ENCODE peak calls at places on chromosomes 7 and 10, in ten cellular contexts. One of them, this sample, is unnamed.

GRCh38 chr10:51585742-51586141 is 113.7 kb downstream of the CSTF2T start:
- DNase-seq in fibroblast of the aortic adventitia: no peak
- DNase-seq in HS-5: no peak
- DNase-seq in nephron progenitor cell: no peak
- DNase-seq in stimulated activated naive CD8-positive, alpha-beta T cell treated with anti-CD3 and anti-CD28 coated beads, Interleukin-15, Interleukin-2, amounts not matched to agents 100 U/mL and 50 U/mL, for 24 hours: no peak
- DNase-seq in stomach: no peak
- DNase-seq in body of pancreas: no peak
- DNase-seq in stimulated activated CD4-positive, alpha-beta T cell treated with anti-CD3 and anti-CD28 coated beads, Interleukin-1b, Interleukin-23, amount 100 ng/mL, for 24 hours: no peak
- DNase-seq in stimulated activated CD8-positive, alpha-beta memory T cell treated with anti-CD3 and anti-CD28 coated beads, Interleukin-2, amount 100 ng/mL, for 48 hours: no peak
- DNase-seq in fibroblast of mammary gland: no peak
- DNase-seq in this sample: no peak

GRCh38 chr10:78787095-78787494 is 281.7 kb upstream of the ZMIZ1 start:
- DNase-seq in fibroblast of the aortic adventitia: peak; percentile 51
- DNase-seq in HS-5: no peak
- DNase-seq in nephron progenitor cell: no peak
- DNase-seq in stimulated activated naive CD8-positive, alpha-beta T cell treated with anti-CD3 and anti-CD28 coated beads, Interleukin-15, Interleukin-2, amounts not matched to agents 100 U/mL and 50 U/mL, for 24 hours: no peak
- DNase-seq in stomach: no peak
- DNase-seq in body of pancreas: no peak
- DNase-seq in stimulated activated CD4-positive, alpha-beta T cell treated with anti-CD3 and anti-CD28 coated beads, Interleukin-1b, Interleukin-23, amount 100 ng/mL, for 24 hours: no peak
- DNase-seq in stimulated activated CD8-positive, alpha-beta memory T cell treated with anti-CD3 and anti-CD28 coated beads, Interleukin-2, amount 100 ng/mL, for 48 hours: no peak
- DNase-seq in fibroblast of mammary gland: no peak
- DNase-seq in this sample: no peak

GRCh38 chr10:22491931-22492615 is 146.8 kb downstream of the SPAG6 start:
- DNase-seq in fibroblast of the aortic adventitia: no peak
- DNase-seq in HS-5: no peak
- DNase-seq in nephron progenitor cell: no peak
- DNase-seq in stimulated activated naive CD8-positive, alpha-beta T cell treated with anti-CD3 and anti-CD28 coated beads, Interleukin-15, Interleukin-2, amounts not matched to agents 100 U/mL and 50 U/mL, for 24 hours: peak; percentile 30
- DNase-seq in stomach: no peak
- DNase-seq in body of pancreas: no peak
- DNase-seq in stimulated activated CD4-positive, alpha-beta T cell treated with anti-CD3 and anti-CD28 coated beads, Interleukin-1b, Interleukin-23, amount 100 ng/mL, for 24 hours: no peak
- DNase-seq in stimulated activated CD8-positive, alpha-beta memory T cell treated with anti-CD3 and anti-CD28 coated beads, Interleukin-2, amount 100 ng/mL, for 48 hours: no peak
- DNase-seq in fibroblast of mammary gland: no peak
- DNase-seq in this sample: no peak

GRCh38 chr7:73682745-73683055 is 553 bp downstream of the DNAJC30 start:
- DNase-seq in fibroblast of the aortic adventitia: no peak
- DNase-seq in HS-5: no peak
- DNase-seq in nephron progenitor cell: no peak
- DNase-seq in stimulated activated naive CD8-positive, alpha-beta T cell treated with anti-CD3 and anti-CD28 coated beads, Interleukin-15, Interleukin-2, amounts not matched to agents 100 U/mL and 50 U/mL, for 24 hours: peak; percentile 30
- DNase-seq in stomach: no peak
- DNase-seq in body of pancreas: no peak
- DNase-seq in stimulated activated CD4-positive, alpha-beta T cell treated with anti-CD3 and anti-CD28 coated beads, Interleukin-1b, Interleukin-23, amount 100 ng/mL, for 24 hours: no peak
- DNase-seq in stimulated activated CD8-positive, alpha-beta memory T cell treated with anti-CD3 and anti-CD28 coated beads, Interleukin-2, amount 100 ng/mL, for 48 hours: no peak
- DNase-seq in fibroblast of mammary gland: no peak
- DNase-seq in this sample: no peak

GRCh38 chr7:28093617-28094232 is 86.9 kb downstream of the JAZF1 start:
- DNase-seq in fibroblast of the aortic adventitia: peak; percentile 72
- DNase-seq in HS-5: no peak
- DNase-seq in nephron progenitor cell: peak; percentile 79
- DNase-seq in stimulated activated naive CD8-positive, alpha-beta T cell treated with anti-CD3 and anti-CD28 coated beads, Interleukin-15, Interleukin-2, amounts not matched to agents 100 U/mL and 50 U/mL, for 24 hours: peak; percentile 71
- DNase-seq in stomach: peak; percentile 55
- DNase-seq in body of pancreas: peak; percentile 55
- DNase-seq in stimulated activated CD4-positive, alpha-beta T cell treated with anti-CD3 and anti-CD28 coated beads, Interleukin-1b, Interleukin-23, amount 100 ng/mL, for 24 hours: peak; percentile 32
- DNase-seq in stimulated activated CD8-positive, alpha-beta memory T cell treated with anti-CD3 and anti-CD28 coated beads, Interleukin-2, amount 100 ng/mL, for 48 hours: peak; percentile 58
- DNase-seq in fibroblast of mammary gland: peak; percentile 72
- DNase-seq in this sample: peak; percentile 4

GRCh38 chr7:116802784-116803183 is 59.6 kb upstream of the CAPZA2 start:
- DNase-seq in fibroblast of the aortic adventitia: peak; percentile 67
- DNase-seq in HS-5: no peak
- DNase-seq in nephron progenitor cell: no peak
- DNase-seq in stimulated activated naive CD8-positive, alpha-beta T cell treated with anti-CD3 and anti-CD28 coated beads, Interleukin-15, Interleukin-2, amounts not matched to agents 100 U/mL and 50 U/mL, for 24 hours: peak; percentile 10
- DNase-seq in stomach: no peak
- DNase-seq in body of pancreas: peak; percentile 52
- DNase-seq in stimulated activated CD4-positive, alpha-beta T cell treated with anti-CD3 and anti-CD28 coated beads, Interleukin-1b, Interleukin-23, amount 100 ng/mL, for 24 hours: no peak
- DNase-seq in stimulated activated CD8-positive, alpha-beta memory T cell treated with anti-CD3 and anti-CD28 coated beads, Interleukin-2, amount 100 ng/mL, for 48 hours: no peak
- DNase-seq in fibroblast of mammary gland: peak; percentile 83
- DNase-seq in this sample: no peak

GRCh38 chr10:74875966-74876365 is 49.6 kb downstream of the KAT6B start:
- DNase-seq in fibroblast of the aortic adventitia: no peak
- DNase-seq in HS-5: no peak
- DNase-seq in nephron progenitor cell: no peak
- DNase-seq in stimulated activated naive CD8-positive, alpha-beta T cell treated with anti-CD3 and anti-CD28 coated beads, Interleukin-15, Interleukin-2, amounts not matched to agents 100 U/mL and 50 U/mL, for 24 hours: no peak
- DNase-seq in stomach: no peak
- DNase-seq in body of pancreas: no peak
- DNase-seq in stimulated activated CD4-positive, alpha-beta T cell treated with anti-CD3 and anti-CD28 coated beads, Interleukin-1b, Interleukin-23, amount 100 ng/mL, for 24 hours: no peak
- DNase-seq in stimulated activated CD8-positive, alpha-beta memory T cell treated with anti-CD3 and anti-CD28 coated beads, Interleukin-2, amount 100 ng/mL, for 48 hours: no peak
- DNase-seq in fibroblast of mammary gland: no peak
- DNase-seq in this sample: no peak

GRCh38 chr10:121927361-121927840 is 430 bp downstream of the ATE1 start:
- DNase-seq in fibroblast of the aortic adventitia: peak; percentile 30
- DNase-seq in HS-5: no peak
- DNase-seq in nephron progenitor cell: no peak
- DNase-seq in stimulated activated naive CD8-positive, alpha-beta T cell treated with anti-CD3 and anti-CD28 coated beads, Interleukin-15, Interleukin-2, amounts not matched to agents 100 U/mL and 50 U/mL, for 24 hours: peak; percentile 56
- DNase-seq in stomach: peak; percentile 59
- DNase-seq in body of pancreas: peak; percentile 53
- DNase-seq in stimulated activated CD4-positive, alpha-beta T cell treated with anti-CD3 and anti-CD28 coated beads, Interleukin-1b, Interleukin-23, amount 100 ng/mL, for 24 hours: peak; percentile 7
- DNase-seq in stimulated activated CD8-positive, alpha-beta memory T cell treated with anti-CD3 and anti-CD28 coated beads, Interleukin-2, amount 100 ng/mL, for 48 hours: peak; percentile 18
- DNase-seq in fibroblast of mammary gland: peak; percentile 63
- DNase-seq in this sample: peak; percentile 1

GRCh38 chr10:103836776-103837344 is 18.5 kb downstream of the SH3PXD2A start:
- DNase-seq in fibroblast of the aortic adventitia: no peak
- DNase-seq in HS-5: no peak
- DNase-seq in nephron progenitor cell: no peak
- DNase-seq in stimulated activated naive CD8-positive, alpha-beta T cell treated with anti-CD3 and anti-CD28 coated beads, Interleukin-15, Interleukin-2, amounts not matched to agents 100 U/mL and 50 U/mL, for 24 hours: no peak
- DNase-seq in stomach: no peak
- DNase-seq in body of pancreas: no peak
- DNase-seq in stimulated activated CD4-positive, alpha-beta T cell treated with anti-CD3 and anti-CD28 coated beads, Interleukin-1b, Interleukin-23, amount 100 ng/mL, for 24 hours: no peak
- DNase-seq in stimulated activated CD8-positive, alpha-beta memory T cell treated with anti-CD3 and anti-CD28 coated beads, Interleukin-2, amount 100 ng/mL, for 48 hours: no peak
- DNase-seq in fibroblast of mammary gland: no peak
- DNase-seq in this sample: no peak

GRCh38 chr10:73263948-73264347 is 11.5 kb upstream of the MRPS16 start:
- DNase-seq in fibroblast of the aortic adventitia: peak; percentile 50
- DNase-seq in HS-5: peak; percentile 49
- DNase-seq in nephron progenitor cell: no peak
- DNase-seq in stimulated activated naive CD8-positive, alpha-beta T cell treated with anti-CD3 and anti-CD28 coated beads, Interleukin-15, Interleukin-2, amounts not matched to agents 100 U/mL and 50 U/mL, for 24 hours: no peak
- DNase-seq in stomach: no peak
- DNase-seq in body of pancreas: no peak
- DNase-seq in stimulated activated CD4-positive, alpha-beta T cell treated with anti-CD3 and anti-CD28 coated beads, Interleukin-1b, Interleukin-23, amount 100 ng/mL, for 24 hours: no peak
- DNase-seq in stimulated activated CD8-positive, alpha-beta memory T cell treated with anti-CD3 and anti-CD28 coated beads, Interleukin-2, amount 100 ng/mL, for 48 hours: no peak
- DNase-seq in fibroblast of mammary gland: peak; percentile 55
- DNase-seq in this sample: no peak

GRCh38 chr10:120962386-120963052 is 111.4 kb downstream of the WDR11 start:
- DNase-seq in fibroblast of the aortic adventitia: no peak
- DNase-seq in HS-5: no peak
- DNase-seq in nephron progenitor cell: no peak
- DNase-seq in stimulated activated naive CD8-positive, alpha-beta T cell treated with anti-CD3 and anti-CD28 coated beads, Interleukin-15, Interleukin-2, amounts not matched to agents 100 U/mL and 50 U/mL, for 24 hours: no peak
- DNase-seq in stomach: no peak
- DNase-seq in body of pancreas: no peak
- DNase-seq in stimulated activated CD4-positive, alpha-beta T cell treated with anti-CD3 and anti-CD28 coated beads, Interleukin-1b, Interleukin-23, amount 100 ng/mL, for 24 hours: no peak
- DNase-seq in stimulated activated CD8-positive, alpha-beta memory T cell treated with anti-CD3 and anti-CD28 coated beads, Interleukin-2, amount 100 ng/mL, for 48 hours: no peak
- DNase-seq in fibroblast of mammary gland: no peak
- DNase-seq in this sample: no peak

GRCh38 chr10:48449501-48450232 is 143.2 kb downstream of the MAPK8 start:
- DNase-seq in fibroblast of the aortic adventitia: no peak
- DNase-seq in HS-5: no peak
- DNase-seq in nephron progenitor cell: no peak
- DNase-seq in stimulated activated naive CD8-positive, alpha-beta T cell treated with anti-CD3 and anti-CD28 coated beads, Interleukin-15, Interleukin-2, amounts not matched to agents 100 U/mL and 50 U/mL, for 24 hours: no peak
- DNase-seq in stomach: peak; percentile 22
- DNase-seq in body of pancreas: no peak
- DNase-seq in stimulated activated CD4-positive, alpha-beta T cell treated with anti-CD3 and anti-CD28 coated beads, Interleukin-1b, Interleukin-23, amount 100 ng/mL, for 24 hours: no peak
- DNase-seq in stimulated activated CD8-positive, alpha-beta memory T cell treated with anti-CD3 and anti-CD28 coated beads, Interleukin-2, amount 100 ng/mL, for 48 hours: no peak
- DNase-seq in fibroblast of mammary gland: no peak
- DNase-seq in this sample: no peak

This sample was measured in T follicular helper cell.